ENCODE peak calls at places on chromosomes 11 and 22, in ten cellular contexts. S is HTR-8/SVneo; W is GM23248; D is effector memory CD4-positive, alpha-beta T cell; V is posterior cingulate gyrus; G is mucosa of gallbladder; N is WERI-Rb-1; O is OCI-LY7; Y is skeletal muscle cell; P is LoVo. Z is an unnamed sample.

GRCh38 chr11:108500721-108501120 is 2.5 kb upstream of the POGLUT3 start:
- DNase-seq in S (no peak), W (no peak), D (no peak), V (no peak), G (no peak), N (no peak), O (no peak), Y (no peak), P (no peak), Z (no peak)

GRCh38 chr11:65047581-65048422 is 6.8 kb downstream of the SAC3D1 start:
- DNase-seq in S (no peak), W (peak; percentile 51), D (peak; percentile 11), V (no peak), G (no peak), N (no peak), O (no peak), Y (no peak), P (no peak), Z (no peak)

GRCh38 chr11:132115454-132115853 is 745.0 kb downstream of the NTM start:
- DNase-seq in S (no peak), W (peak; percentile 65), D (no peak), V (no peak), G (no peak), N (no peak), O (no peak), Y (peak; percentile 58), P (no peak), Z (no peak)

GRCh38 chr11:96049426-96049825 is 125.5 kb upstream of the MTMR2 start:
- DNase-seq in S (no peak), W (peak; percentile 90), D (no peak), V (no peak), G (no peak), N (no peak), O (no peak), Y (no peak), P (no peak), Z (no peak)

GRCh38 chr11:115425243-115425642 is 79.0 kb downstream of the CADM1 start:
- DNase-seq in S (no peak), W (no peak), D (no peak), V (no peak), G (no peak), N (no peak), O (no peak), Y (no peak), P (no peak), Z (no peak)

GRCh38 chr11:104106136-104106754 is 57.7 kb downstream of the PDGFD start:
- DNase-seq in S (no peak), W (peak; percentile 73), D (no peak), V (no peak), G (no peak), N (no peak), O (no peak), Y (no peak), P (no peak), Z (no peak)

GRCh38 chr11:59754859-59755700 is at the start of gene STX3:
- DNase-seq in S (peak; percentile 79), W (peak; percentile 76), D (peak; percentile 60), V (peak; percentile 94), G (peak; percentile 76), N (peak; percentile 84), O (peak; percentile 73), Y (no peak), P (peak; percentile 79), Z (peak; percentile 77)

GRCh38 chr11:61814242-61814957 is 2.4 kb downstream of the FADS1 start:
- DNase-seq in S (no peak), W (peak; percentile 37), D (no peak), V (peak; percentile 93), G (no peak), N (no peak), O (no peak), Y (no peak), P (peak; percentile 72), Z (no peak)

GRCh38 chr22:28021116-28021997 is 102.3 kb upstream of the PITPNB start:
- DNase-seq in S (no peak), W (no peak), D (no peak), V (peak; percentile 88), G (no peak), N (peak; percentile 88), O (no peak), Y (no peak), P (no peak), Z (no peak)

Z was measured in RWPE1.